ENCODE peak calls at places on chromosomes 3 and 15, in eight cellular contexts. One of them, this sample, is unnamed.

GRCh38 chr3:51715231-51716058 is 8.6 kb downstream of the GRM2 start:
- DNase-seq in IMR-90: no peak
- DNase-seq in stomach: peak; percentile 24
- DNase-seq in uterus: peak; percentile 6
- DNase-seq in NB4: no peak
- DNase-seq in nephron progenitor cell: no peak
- DNase-seq in HL-60: no peak
- DNase-seq in body of pancreas: no peak
- DNase-seq in this sample: peak; percentile 5

GRCh38 chr15:39582977-39583585 is 2.2 kb downstream of the THBS1 start:
- DNase-seq in stomach: no peak
- DNase-seq in HL-60: no peak
- DNase-seq in uterus: no peak
- DNase-seq in nephron progenitor cell: no peak
- DNase-seq in IMR-90: no peak
- DNase-seq in body of pancreas: no peak
- DNase-seq in NB4: no peak
- DNase-seq in this sample: no peak

GRCh38 chr3:114566162-114566755 is 272.4 kb downstream of the TIGIT start:
- DNase-seq in stomach: no peak
- DNase-seq in uterus: no peak
- DNase-seq in NB4: no peak
- DNase-seq in body of pancreas: no peak
- DNase-seq in IMR-90: no peak
- DNase-seq in nephron progenitor cell: no peak
- DNase-seq in HL-60: no peak
- DNase-seq in this sample: no peak

GRCh38 chr3:47344971-47345370 is 35.9 kb upstream of the PTPN23 start:
- DNase-seq in body of pancreas: no peak
- DNase-seq in nephron progenitor cell: no peak
- DNase-seq in IMR-90: no peak
- DNase-seq in HL-60: no peak
- DNase-seq in stomach: no peak
- DNase-seq in NB4: no peak
- DNase-seq in uterus: peak; percentile 26
- DNase-seq in this sample: no peak

GRCh38 chr3:42690191-42690590 is 4.9 kb downstream of the KLHL40 start:
- DNase-seq in nephron progenitor cell: no peak
- DNase-seq in HL-60: no peak
- DNase-seq in body of pancreas: no peak
- DNase-seq in NB4: no peak
- DNase-seq in uterus: no peak
- DNase-seq in IMR-90: no peak
- DNase-seq in stomach: no peak
- DNase-seq in this sample: no peak

GRCh38 chr15:75531041-75531450 is 48.1 kb downstream of the PTPN9 start:
- DNase-seq in nephron progenitor cell: no peak
- DNase-seq in NB4: no peak
- DNase-seq in stomach: no peak
- DNase-seq in IMR-90: peak; percentile 40
- DNase-seq in body of pancreas: peak; percentile 47
- DNase-seq in uterus: peak; percentile 58
- DNase-seq in HL-60: no peak
- DNase-seq in this sample: no peak

GRCh38 chr3:4866841-4867240 is 112.4 kb upstream of the BHLHE40 start:
- DNase-seq in stomach: no peak
- DNase-seq in HL-60: no peak
- DNase-seq in uterus: no peak
- DNase-seq in nephron progenitor cell: no peak
- DNase-seq in IMR-90: peak; percentile 30
- DNase-seq in NB4: no peak
- DNase-seq in body of pancreas: no peak
- DNase-seq in this sample: no peak

GRCh38 chr15:80160570-80161156 is 7.9 kb downstream of the FAH start:
- DNase-seq in IMR-90: peak; percentile 96
- DNase-seq in stomach: no peak
- DNase-seq in uterus: no peak
- DNase-seq in HL-60: peak; percentile 79
- DNase-seq in nephron progenitor cell: no peak
- DNase-seq in body of pancreas: peak; percentile 29
- DNase-seq in NB4: peak; percentile 98
- DNase-seq in this sample: no peak

GRCh38 chr3:105561875-105562274 is 195.2 kb downstream of the ALCAM start:
- DNase-seq in body of pancreas: no peak
- DNase-seq in HL-60: no peak
- DNase-seq in nephron progenitor cell: no peak
- DNase-seq in IMR-90: no peak
- DNase-seq in stomach: no peak
- DNase-seq in NB4: no peak
- DNase-seq in uterus: no peak
- DNase-seq in this sample: no peak

GRCh38 chr15:79897380-79897678 is 515 bp upstream of the MTHFS start:
- DNase-seq in body of pancreas: no peak
- DNase-seq in HL-60: no peak
- DNase-seq in uterus: no peak
- DNase-seq in nephron progenitor cell: no peak
- DNase-seq in stomach: no peak
- DNase-seq in IMR-90: no peak
- DNase-seq in NB4: no peak
- DNase-seq in this sample: no peak

GRCh38 chr3:3127432-3128010 is 781 bp downstream of the TRNT1 start:
- DNase-seq in IMR-90: peak; percentile 11
- DNase-seq in body of pancreas: no peak
- DNase-seq in stomach: no peak
- DNase-seq in HL-60: no peak
- DNase-seq in uterus: no peak
- DNase-seq in nephron progenitor cell: no peak
- DNase-seq in NB4: peak; percentile 56
- DNase-seq in this sample: no peak

GRCh38 chr3:49371946-49372345 is 13.8 kb upstream of the GPX1 start:
- DNase-seq in nephron progenitor cell: no peak
- DNase-seq in HL-60: no peak
- DNase-seq in IMR-90: no peak
- DNase-seq in uterus: no peak
- DNase-seq in body of pancreas: no peak
- DNase-seq in stomach: no peak
- DNase-seq in NB4: no peak
- DNase-seq in this sample: no peak

GRCh38 chr3:53342353-53342752 is 5.0 kb downstream of the DCP1A start:
- DNase-seq in HL-60: no peak
- DNase-seq in body of pancreas: peak; percentile 69
- DNase-seq in uterus: no peak
- DNase-seq in IMR-90: peak; percentile 16
- DNase-seq in nephron progenitor cell: no peak
- DNase-seq in NB4: no peak
- DNase-seq in stomach: peak; percentile 45
- DNase-seq in this sample: no peak

GRCh38 chr3:63673111-63673510 is 20.6 kb downstream of the SNTN start:
- DNase-seq in IMR-90: no peak
- DNase-seq in uterus: no peak
- DNase-seq in body of pancreas: no peak
- DNase-seq in HL-60: no peak
- DNase-seq in nephron progenitor cell: no peak
- DNase-seq in stomach: no peak
- DNase-seq in NB4: no peak
- DNase-seq in this sample: no peak

GRCh38 chr3:50516048-50516871 is 12.8 kb upstream of the CACNA2D2 start:
- DNase-seq in uterus: peak; percentile 36
- DNase-seq in body of pancreas: peak; percentile 13
- DNase-seq in IMR-90: no peak
- DNase-seq in stomach: peak; percentile 26
- DNase-seq in HL-60: no peak
- DNase-seq in NB4: peak; percentile 26
- DNase-seq in nephron progenitor cell: peak; percentile 70
- DNase-seq in this sample: no peak

GRCh38 chr3:30356901-30357753 is 249.3 kb upstream of the TGFBR2 start:
- DNase-seq in stomach: no peak
- DNase-seq in NB4: no peak
- DNase-seq in body of pancreas: no peak
- DNase-seq in uterus: no peak
- DNase-seq in HL-60: no peak
- DNase-seq in IMR-90: peak; percentile 33
- DNase-seq in nephron progenitor cell: no peak
- DNase-seq in this sample: no peak

GRCh38 chr3:149506540-149506939 is 32.0 kb downstream of the TM4SF4 start:
- DNase-seq in body of pancreas: no peak
- DNase-seq in HL-60: no peak
- DNase-seq in stomach: no peak
- DNase-seq in IMR-90: peak; percentile 71
- DNase-seq in NB4: no peak
- DNase-seq in uterus: no peak
- DNase-seq in nephron progenitor cell: no peak
- DNase-seq in this sample: no peak

GRCh38 chr3:10524799-10525301 is 19.5 kb upstream of the ATP2B2 start:
- DNase-seq in NB4: no peak
- DNase-seq in body of pancreas: no peak
- DNase-seq in IMR-90: no peak
- DNase-seq in HL-60: no peak
- DNase-seq in stomach: peak; percentile 17
- DNase-seq in uterus: no peak
- DNase-seq in nephron progenitor cell: no peak
- DNase-seq in this sample: no peak

GRCh38 chr3:48548731-48549705 is 7.6 kb downstream of the PFKFB4 start:
- DNase-seq in HL-60: peak; percentile 58
- DNase-seq in body of pancreas: peak; percentile 85
- DNase-seq in uterus: peak; percentile 85
- DNase-seq in nephron progenitor cell: peak; percentile 84
- DNase-seq in IMR-90: peak; percentile 69
- DNase-seq in NB4: peak; percentile 88
- DNase-seq in stomach: peak; percentile 89
- DNase-seq in this sample: peak; percentile 84

GRCh38 chr3:69326821-69327433 is 59.0 kb downstream of the FRMD4B start:
- DNase-seq in HL-60: no peak
- DNase-seq in NB4: no peak
- DNase-seq in uterus: no peak
- DNase-seq in nephron progenitor cell: no peak
- DNase-seq in stomach: no peak
- DNase-seq in IMR-90: no peak
- DNase-seq in body of pancreas: no peak
- DNase-seq in this sample: no peak

GRCh38 chr3:14636496-14637087 is 15.0 kb upstream of the CCDC174 start:
- DNase-seq in HL-60: no peak
- DNase-seq in body of pancreas: no peak
- DNase-seq in NB4: no peak
- DNase-seq in nephron progenitor cell: no peak
- DNase-seq in IMR-90: no peak
- DNase-seq in stomach: no peak
- DNase-seq in uterus: no peak
- DNase-seq in this sample: no peak

GRCh38 chr3:113712129-113712528 is 15.7 kb upstream of the USF3 start:
- DNase-seq in NB4: peak; percentile 8
- DNase-seq in uterus: no peak
- DNase-seq in IMR-90: peak; percentile 49
- DNase-seq in HL-60: no peak
- DNase-seq in stomach: no peak
- DNase-seq in nephron progenitor cell: no peak
- DNase-seq in body of pancreas: no peak
- DNase-seq in this sample: no peak

GRCh38 chr15:40441736-40442531 is 1.2 kb downstream of the BAHD1 start:
- DNase-seq in IMR-90: no peak
- DNase-seq in uterus: no peak
- DNase-seq in NB4: peak; percentile 62
- DNase-seq in stomach: no peak
- DNase-seq in nephron progenitor cell: peak; percentile 65
- DNase-seq in body of pancreas: peak; percentile 39
- DNase-seq in HL-60: no peak
- DNase-seq in this sample: no peak

GRCh38 chr3:127373701-127374625 is 86.1 kb upstream of the PRR20G start:
- DNase-seq in stomach: peak; percentile 37
- DNase-seq in NB4: peak; percentile 32
- DNase-seq in uterus: no peak
- DNase-seq in IMR-90: no peak
- DNase-seq in HL-60: no peak
- DNase-seq in body of pancreas: no peak
- DNase-seq in nephron progenitor cell: peak; percentile 49
- DNase-seq in this sample: no peak
- TF ChIP-seq CTCF in stomach: no peak
- TF ChIP-seq CTCF in NB4: peak; percentile 68
- TF ChIP-seq CTCF in uterus: no peak
- TF ChIP-seq CTCF in IMR-90: peak; percentile 24
- TF ChIP-seq CTCF in HL-60: peak; percentile 30
- TF ChIP-seq CTCF in body of pancreas: no peak
- TF ChIP-seq CTCF in nephron progenitor cell: peak; percentile 42
- TF ChIP-seq CTCF in this sample: peak; percentile 47

GRCh38 chr15:90886291-90886614 is 1.9 kb downstream of the FES start:
- DNase-seq in body of pancreas: no peak
- DNase-seq in nephron progenitor cell: no peak
- DNase-seq in stomach: no peak
- DNase-seq in NB4: no peak
- DNase-seq in HL-60: no peak
- DNase-seq in IMR-90: no peak
- DNase-seq in uterus: no peak
- DNase-seq in this sample: no peak
- TF ChIP-seq CTCF in body of pancreas: no peak
- TF ChIP-seq CTCF in nephron progenitor cell: peak; percentile 38
- TF ChIP-seq CTCF in stomach: no peak
- TF ChIP-seq CTCF in NB4: no peak
- TF ChIP-seq CTCF in HL-60: no peak
- TF ChIP-seq CTCF in IMR-90: no peak
- TF ChIP-seq CTCF in uterus: no peak
- TF ChIP-seq CTCF in this sample: no peak

DNA sequence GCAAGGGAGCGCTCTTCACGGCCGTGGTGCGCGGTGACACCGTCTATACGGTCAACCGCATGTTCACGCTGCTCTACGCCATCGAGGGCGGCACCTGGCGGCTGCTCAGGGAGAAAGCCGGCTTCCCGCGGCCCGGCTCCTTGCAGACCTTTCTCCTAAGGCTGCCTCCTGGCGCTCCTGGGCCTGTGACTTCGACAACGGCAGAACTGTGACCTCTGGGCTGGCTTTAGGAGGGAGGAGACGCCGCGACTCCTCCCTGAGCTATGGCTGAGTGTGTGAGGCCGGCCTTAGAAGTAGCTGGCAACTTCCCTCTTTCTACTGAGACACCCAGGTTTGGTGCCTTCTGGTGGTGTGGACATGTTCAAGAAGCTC is 1.4 kb downstream of the KBTBD13 start:
- DNase-seq in HL-60: peak; percentile 20
- DNase-seq in NB4: peak; percentile 42
- DNase-seq in body of pancreas: peak; percentile 70
- DNase-seq in stomach: peak; percentile 79
- DNase-seq in uterus: peak; percentile 79
- DNase-seq in IMR-90: no peak
- DNase-seq in nephron progenitor cell: peak; percentile 64
- DNase-seq in this sample: no peak
- TF ChIP-seq CTCF in HL-60: no peak
- TF ChIP-seq CTCF in NB4: no peak
- TF ChIP-seq CTCF in body of pancreas: peak; percentile 55
- TF ChIP-seq CTCF in stomach: no peak
- TF ChIP-seq CTCF in uterus: peak; percentile 65
- TF ChIP-seq CTCF in IMR-90: peak; percentile 13
- TF ChIP-seq CTCF in nephron progenitor cell: peak; percentile 40
- TF ChIP-seq CTCF in this sample: no peak

DNA sequence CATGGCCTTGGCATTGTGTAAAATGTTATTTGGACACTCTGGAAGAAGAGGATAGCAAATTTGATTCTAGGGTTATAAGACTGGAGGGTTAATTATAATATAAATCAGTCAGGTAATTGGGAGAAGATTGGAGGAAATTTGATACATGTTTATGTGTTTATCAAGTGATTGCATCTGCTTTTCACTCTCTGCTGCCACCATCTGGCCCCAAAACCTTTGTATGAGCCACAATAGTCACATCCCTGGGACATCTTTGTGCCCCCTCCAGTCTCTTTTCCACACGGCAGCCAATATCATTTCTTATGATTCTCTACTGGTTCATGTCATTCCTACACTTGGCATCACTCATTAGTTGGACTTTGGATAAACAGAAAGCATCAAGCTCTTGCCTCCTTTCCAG is 602.2 kb upstream of the SUCLG2 start:
- DNase-seq in stomach: no peak
- DNase-seq in body of pancreas: peak; percentile 8
- DNase-seq in NB4: peak; percentile 6
- DNase-seq in HL-60: no peak
- DNase-seq in uterus: no peak
- DNase-seq in IMR-90: no peak
- DNase-seq in nephron progenitor cell: peak; percentile 12
- DNase-seq in this sample: no peak
- TF ChIP-seq CTCF in stomach: no peak
- TF ChIP-seq CTCF in body of pancreas: peak; percentile 20
- TF ChIP-seq CTCF in NB4: peak; percentile 23
- TF ChIP-seq CTCF in HL-60: no peak
- TF ChIP-seq CTCF in uterus: no peak
- TF ChIP-seq CTCF in IMR-90: no peak
- TF ChIP-seq CTCF in nephron progenitor cell: peak; percentile 45
- TF ChIP-seq CTCF in this sample: peak; percentile 55